ENCODE peak calls at places on chromosomes 7 and 10, in seven cellular contexts. Q, S, I, W, Z, C and X are unnamed samples.

GRCh38 chr7:157984914-157985163 is 602.8 kb downstream of the PTPRN2 start:
- DNase-seq in W (no peak), C (no peak), I (no peak), S (no peak), Q (no peak), Z (no peak), X (no peak)

GRCh38 chr10:51300617-51301350 is 226.5 kb downstream of the PRKG1 start:
- DNase-seq in Q (no peak), C (no peak), Z (no peak), W (no peak), S (no peak), I (no peak), X (no peak)

GRCh38 chr7:26151096-26151495 is 902 bp upstream of the NFE2L3 start:
- DNase-seq in Z (no peak), C (no peak), I (no peak), Q (no peak), S (no peak), W (no peak), X (no peak)

GRCh38 chr10:96791902-96792301 is 40.2 kb upstream of the LCOR start:
- DNase-seq in C (no peak), W (no peak), I (no peak), S (no peak), Q (no peak), Z (no peak), X (no peak)

GRCh38 chr7:147829021-147829420 is 761.5 kb upstream of the C7orf33 start:
- DNase-seq in W (no peak), C (no peak), I (no peak), Z (no peak), S (no peak), Q (no peak), X (no peak)

GRCh38 chr10:96919785-96920425 is 87.8 kb downstream of the LCOR start:
- DNase-seq in S (no peak), I (no peak), Z (no peak), C (no peak), Q (no peak), W (no peak), X (no peak)

GRCh38 chr7:33500590-33500989 is 371.2 kb downstream of the BBS9 start:
- DNase-seq in Q (no peak), W (no peak), C (no peak), S (no peak), I (no peak), Z (no peak), X (no peak)

GRCh38 chr10:92690211-92691041 is 671 bp downstream of the HHEX start:
- DNase-seq in Z (peak; percentile 59), Q (peak; percentile 80), I (peak; percentile 75), S (no peak), W (no peak), C (peak; percentile 72), X (peak; percentile 26)